ENCODE peak calls at places on chromosomes 16 and 17, in eight cellular contexts. J, V, T, N, D, L, Z and S are unnamed samples.

GRCh38 chr17:7589204-7589868 is 558 bp downstream of the SOX15 start:
- DNase-seq in J (peak), V (no peak), T (peak), N (peak), D (peak), L (no peak), Z (peak), S (no peak)

GRCh38 chr16:893360-893759 is 77.4 kb downstream of the LMF1 start:
- DNase-seq in J (no peak), V (no peak), T (peak), N (no peak), D (no peak), L (no peak), Z (no peak), S (no peak)

GRCh38 chr17:48632579-48633265 is 6.6 kb upstream of the HOXB9 start:
- DNase-seq in J (no peak), V (no peak), T (no peak), N (peak), D (no peak), L (no peak), Z (no peak), S (no peak)

GRCh38 chr17:21149626-21150025 is 22.9 kb downstream of the DHRS7B start:
- DNase-seq in J (no peak), V (no peak), T (no peak), N (no peak), D (no peak), L (no peak), Z (no peak), S (no peak)

GRCh38 chr16:24980077-24980793 is 34.9 kb downstream of the ARHGAP17 start:
- DNase-seq in J (no peak), V (no peak), T (no peak), N (no peak), D (peak), L (no peak), Z (no peak), S (no peak)

GRCh38 chr17:28421775-28422305 is 15.8 kb upstream of the SLC46A1 start:
- DNase-seq in J (no peak), V (no peak), T (no peak), N (no peak), D (no peak), L (no peak), Z (no peak), S (no peak)

GRCh38 chr16:88613-89012 is 10.6 kb downstream of the MPG start:
- DNase-seq in J (no peak), V (no peak), T (peak), N (no peak), D (no peak), L (no peak), Z (no peak), S (no peak)

GRCh38 chr16:21283521-21284289 is 5.6 kb upstream of the CRYM start:
- DNase-seq in J (peak), V (no peak), T (peak), N (no peak), D (no peak), L (no peak), Z (peak), S (no peak)

GRCh38 chr17:31596382-31597323 is 205.2 kb downstream of the RAB11FIP4 start:
- DNase-seq in J (peak), V (peak), T (no peak), N (no peak), D (peak), L (peak), Z (peak), S (peak)

GRCh38 chr17:27613425-27613824 is 17.6 kb upstream of the LGALS9 start:
- DNase-seq in J (no peak), V (no peak), T (no peak), N (no peak), D (no peak), L (no peak), Z (no peak), S (no peak)

GRCh38 chr16:30659507-30660423 is 1.5 kb downstream of the FBRS start:
- DNase-seq in J (no peak), V (no peak), T (peak), N (no peak), D (peak), L (no peak), Z (no peak), S (no peak)

GRCh38 chr16:1357906-1358566 is 6.3 kb downstream of the GNPTG start:
- DNase-seq in J (no peak), V (no peak), T (no peak), N (no peak), D (no peak), L (peak), Z (no peak), S (no peak)

GRCh38 chr16:56267888-56268287 is 76.6 kb downstream of the GNAO1 start:
- DNase-seq in J (no peak), V (no peak), T (no peak), N (no peak), D (no peak), L (no peak), Z (no peak), S (no peak)

GRCh38 chr17:13359774-13360173 is 242.0 kb downstream of the HS3ST3A1 start:
- DNase-seq in J (no peak), V (no peak), T (no peak), N (no peak), D (no peak), L (no peak), Z (peak), S (no peak)

GRCh38 chr17:1769826-1770477 is 8.1 kb downstream of the SERPINF1 start:
- DNase-seq in J (no peak), V (no peak), T (peak), N (no peak), D (no peak), L (no peak), Z (no peak), S (peak)

GRCh38 chr17:38904892-38905291 is 20.5 kb upstream of the LASP1NB start:
- DNase-seq in J (no peak), V (no peak), T (no peak), N (no peak), D (no peak), L (no peak), Z (no peak), S (no peak)

GRCh38 chr16:86740298-86740697 is 161.9 kb downstream of the FOXL1 start:
- DNase-seq in J (no peak), V (no peak), T (no peak), N (no peak), D (no peak), L (no peak), Z (no peak), S (no peak)

GRCh38 chr17:42132941-42133340 is 10.3 kb downstream of the HSPB9 start:
- DNase-seq in J (no peak), V (no peak), T (no peak), N (no peak), D (no peak), L (no peak), Z (peak), S (peak)

GRCh38 chr17:66365204-66365524 is 62.8 kb downstream of the PRKCA start:
- DNase-seq in J (no peak), V (no peak), T (no peak), N (no peak), D (no peak), L (no peak), Z (peak), S (no peak)

GRCh38 chr17:81387235-81388060 is 7.8 kb upstream of the BAHCC1 start:
- DNase-seq in J (peak), V (no peak), T (peak), N (no peak), D (peak), L (no peak), Z (peak), S (peak)

GRCh38 chr17:81385320-81386111 is 9.7 kb upstream of the BAHCC1 start:
- DNase-seq in J (no peak), V (no peak), T (peak), N (no peak), D (no peak), L (no peak), Z (no peak), S (peak)

GRCh38 chr17:81386646-81387234 is 8.5 kb upstream of the BAHCC1 start:
- DNase-seq in J (peak), V (no peak), T (peak), N (no peak), D (no peak), L (no peak), Z (no peak), S (peak)

GRCh38 chr17:81384929-81385319 is 10.3 kb upstream of the BAHCC1 start:
- DNase-seq in J (no peak), V (no peak), T (peak), N (no peak), D (no peak), L (no peak), Z (no peak), S (no peak)

DNA sequence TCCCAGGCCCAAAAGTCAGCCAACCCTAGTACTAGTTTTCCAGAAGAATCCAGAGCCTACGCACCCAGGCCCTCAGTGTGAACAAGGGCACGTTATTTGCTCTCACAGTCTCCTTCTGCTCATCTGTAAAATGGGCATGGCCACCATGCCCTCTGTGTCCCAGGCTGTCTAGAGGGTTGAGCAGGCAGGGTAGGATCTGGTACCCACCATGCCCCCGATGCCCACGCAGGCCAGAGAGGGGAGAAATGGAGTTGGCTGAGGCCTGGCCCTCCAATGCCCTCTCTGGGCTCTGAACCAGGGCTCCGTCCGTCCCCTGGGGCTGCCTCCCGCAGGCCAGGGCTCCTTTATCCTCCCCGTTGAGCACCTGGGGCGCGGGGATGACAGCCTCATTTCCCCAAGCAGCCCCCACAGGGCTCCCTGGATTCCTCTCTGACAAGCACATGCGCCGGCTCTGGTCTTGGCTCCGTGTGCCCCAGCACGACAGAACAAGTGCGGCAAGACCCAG is 9.1 kb upstream of the BAHCC1 start:
- DNase-seq in J (no peak), V (no peak), T (no peak), N (no peak), D (no peak), L (no peak), Z (no peak), S (peak)
- H3K4me3 ChIP-seq in J (peak), V (peak), T (peak), N (peak), D (no peak), L (peak), Z (peak), S (peak)

DNA sequence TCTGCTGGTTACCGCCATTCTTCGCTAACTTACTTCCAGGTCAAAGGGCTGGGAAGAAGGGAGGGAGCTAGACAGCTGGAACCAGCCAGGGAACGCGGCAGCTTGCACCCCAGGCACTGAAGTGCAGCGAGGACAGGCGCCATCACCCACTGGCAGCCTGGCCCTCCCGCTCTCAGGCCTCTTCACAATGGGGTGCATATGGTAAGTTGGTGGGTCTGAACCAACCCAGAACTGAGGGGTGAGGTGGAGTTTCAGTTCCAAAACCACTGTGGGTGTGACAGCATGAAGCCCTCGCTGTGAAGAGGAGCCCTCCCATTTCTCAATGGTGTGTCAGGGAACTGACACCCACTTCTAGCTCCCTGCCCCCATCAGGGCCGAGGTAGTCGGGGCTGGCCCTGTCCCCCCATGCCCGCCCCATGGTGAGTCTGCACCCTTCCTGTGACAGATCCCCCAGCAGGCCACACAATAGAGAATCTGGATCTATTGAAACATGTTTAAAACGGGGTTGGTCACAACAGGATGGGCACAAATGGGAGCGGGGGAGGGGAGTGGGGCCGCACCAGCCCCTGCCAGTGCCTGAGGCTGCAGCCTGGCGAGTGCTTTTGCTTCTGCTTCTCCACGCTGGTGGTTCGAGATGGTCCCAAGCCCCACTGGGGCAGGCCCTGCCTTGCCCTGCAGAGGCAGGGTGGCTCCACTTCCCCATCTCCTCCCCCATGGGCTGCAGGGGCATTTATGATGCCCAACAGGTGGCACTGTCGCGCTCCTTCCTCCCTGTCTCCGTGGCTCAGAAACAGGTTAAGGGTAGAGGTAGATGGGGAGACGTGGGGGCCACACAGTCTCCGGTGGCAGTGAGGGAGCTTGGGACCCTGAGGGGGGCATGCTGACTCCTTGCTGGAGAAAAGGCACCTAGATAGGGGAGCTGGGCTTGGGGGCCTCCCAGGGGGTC is 2.3 kb downstream of the LIMD2 start:
- DNase-seq in J (peak), V (no peak), T (peak), N (no peak), D (peak), L (peak), Z (peak), S (peak)
- H3K4me3 ChIP-seq in J (peak), V (no peak), T (no peak), N (peak), D (peak), L (no peak), Z (no peak), S (no peak)

GRCh38 chr17:32719702-32720101 is 157.2 kb downstream of the MYO1D start:
- DNase-seq in J (no peak), V (no peak), T (no peak), N (no peak), D (no peak), L (no peak), Z (no peak), S (no peak)
- H3K4me3 ChIP-seq in J (no peak), V (no peak), T (no peak), N (no peak), D (no peak), L (no peak), Z (no peak), S (no peak)

GRCh38 chr16:2471653-2472487 is 773 bp downstream of the NTN3 start:
- DNase-seq in J (no peak), V (no peak), T (peak), N (no peak), D (no peak), L (no peak), Z (no peak), S (no peak)
- H3K4me3 ChIP-seq in J (peak), V (peak), T (no peak), N (peak), D (no peak), L (no peak), Z (no peak), S (peak)

GRCh38 chr16:88979616-88980015 is 2.6 kb upstream of the CBFA2T3 start:
- DNase-seq in J (no peak), V (no peak), T (no peak), N (no peak), D (no peak), L (no peak), Z (no peak), S (no peak)

GRCh38 chr16:88978608-88979346 is 1.8 kb upstream of the CBFA2T3 start:
- DNase-seq in J (no peak), V (no peak), T (peak), N (no peak), D (peak), L (no peak), Z (no peak), S (no peak)

GRCh38 chr16:88977028-88977844 is at the start of gene CBFA2T3:
- DNase-seq in J (peak), V (no peak), T (peak), N (peak), D (peak), L (no peak), Z (peak), S (peak)

GRCh38 chr16:88976359-88977027 is 514 bp downstream of the CBFA2T3 start:
- DNase-seq in J (no peak), V (no peak), T (peak), N (no peak), D (no peak), L (no peak), Z (no peak), S (no peak)

DNA sequence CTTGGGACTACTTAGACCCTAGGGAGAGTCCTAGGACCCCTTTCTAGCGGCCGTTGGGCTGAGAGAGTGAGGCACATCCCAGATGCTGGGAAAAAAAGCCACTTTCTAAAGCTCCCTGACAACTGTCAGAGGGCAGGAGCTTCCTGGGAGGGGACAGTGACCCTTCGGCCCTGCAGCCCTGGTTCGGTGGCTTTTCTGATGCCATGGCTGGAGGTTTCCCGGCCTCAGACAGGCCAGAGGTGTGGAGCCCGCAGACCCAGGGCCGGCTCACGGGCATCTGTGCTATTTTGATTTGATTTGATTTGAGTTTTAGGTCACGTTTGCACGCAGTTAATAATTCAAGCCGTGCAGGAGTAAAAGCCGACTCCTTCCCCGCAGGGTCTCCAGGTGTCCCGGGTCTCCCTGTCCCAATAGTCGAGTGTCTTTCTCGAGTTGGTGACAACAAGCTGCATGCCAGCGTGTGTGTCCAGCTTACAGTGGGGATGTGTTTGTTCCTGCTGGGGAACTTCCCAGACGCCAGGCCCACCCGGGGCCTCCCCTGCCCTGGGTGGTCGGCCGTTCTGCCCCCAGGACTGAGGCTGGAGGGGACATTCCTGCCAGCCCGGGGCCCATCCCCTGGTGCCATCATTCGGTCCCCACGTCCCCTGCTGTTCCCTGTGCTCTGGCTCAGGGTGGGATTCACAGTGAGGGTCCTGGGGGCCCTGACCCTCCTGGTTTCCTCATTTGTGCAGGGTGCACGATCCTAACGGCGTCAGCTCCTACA is 1.0 kb upstream of the CBFA2T3 start:
- DNase-seq in J (no peak), V (no peak), T (peak), N (no peak), D (no peak), L (no peak), Z (no peak), S (no peak)
- H3K4me3 ChIP-seq in J (no peak), V (no peak), T (no peak), N (no peak), D (peak), L (no peak), Z (no peak), S (no peak)

DNA sequence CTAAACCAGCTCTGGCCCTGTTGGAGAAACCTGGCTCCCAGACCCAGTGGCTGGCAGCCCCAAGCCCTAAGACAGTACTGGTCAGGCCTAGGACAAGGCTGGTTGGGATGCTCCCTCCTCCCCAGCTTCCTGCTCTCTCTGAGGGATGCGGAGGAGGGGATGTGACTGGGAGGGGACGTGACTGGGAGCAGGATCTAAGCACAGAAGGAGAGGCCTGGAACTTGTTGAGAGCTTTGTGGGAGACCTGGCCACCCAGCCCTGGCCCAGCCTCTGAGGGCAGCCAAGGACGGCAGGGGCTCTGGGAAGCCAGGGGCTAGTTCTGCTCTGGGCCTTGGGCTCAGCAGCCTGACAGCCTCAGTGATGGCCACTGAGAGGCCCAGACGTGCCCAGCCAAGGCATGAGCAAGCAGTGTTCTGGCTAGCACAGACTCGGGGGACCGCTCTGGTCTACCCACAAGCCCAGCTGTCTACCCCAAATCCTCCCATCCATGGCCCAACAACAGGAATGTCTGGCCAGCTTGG is 22.8 kb downstream of the ATP6V0D1 start:
- DNase-seq in J (no peak), V (no peak), T (no peak), N (no peak), D (no peak), L (no peak), Z (peak), S (no peak)
- H3K4me3 ChIP-seq in J (no peak), V (no peak), T (no peak), N (no peak), D (no peak), L (no peak), Z (no peak), S (no peak)

GRCh38 chr17:699350-699749 is 15.3 kb downstream of the VPS53 start:
- DNase-seq in J (no peak), V (no peak), T (no peak), N (no peak), D (no peak), L (no peak), Z (peak), S (no peak)
- H3K4me3 ChIP-seq in J (no peak), V (no peak), T (no peak), N (no peak), D (no peak), L (no peak), Z (no peak), S (no peak)

DNA sequence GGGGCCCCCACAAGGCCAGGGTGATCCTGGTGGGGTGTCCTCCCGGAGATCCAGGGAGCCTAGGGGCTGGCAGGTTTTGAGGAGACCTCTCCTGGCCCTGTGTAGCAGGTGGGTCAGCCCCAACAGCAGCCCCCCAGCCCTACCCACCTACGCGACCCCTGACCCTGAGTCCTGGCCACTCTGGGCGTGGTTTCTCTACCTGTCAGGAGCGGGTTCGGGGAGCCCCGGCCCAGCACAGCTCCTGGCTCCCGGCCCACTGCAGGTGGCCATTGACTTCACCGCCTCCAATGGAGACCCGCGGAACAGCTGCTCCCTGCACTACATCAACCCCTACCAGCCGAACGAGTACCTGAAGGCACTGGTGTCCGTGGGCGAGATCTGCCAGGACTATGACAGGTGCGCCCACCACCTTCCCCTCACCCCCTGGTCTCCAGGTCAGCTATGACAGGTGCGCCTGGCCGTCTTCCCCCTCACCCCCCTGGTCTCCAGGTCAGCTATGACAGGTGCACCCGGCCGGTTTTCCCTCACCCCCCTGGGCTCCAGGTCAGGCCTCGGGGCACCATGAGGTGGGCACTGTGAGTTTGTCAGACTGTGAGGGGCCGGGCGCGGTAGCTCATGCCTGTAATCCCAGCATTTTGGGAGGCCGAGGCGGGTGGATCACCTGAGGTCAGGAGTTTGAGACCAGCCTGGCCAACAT is 13.0 kb downstream of the CPNE7 start:
- DNase-seq in J (no peak), V (no peak), T (no peak), N (no peak), D (no peak), L (no peak), Z (no peak), S (no peak)
- H3K4me3 ChIP-seq in J (no peak), V (no peak), T (no peak), N (no peak), D (no peak), L (no peak), Z (no peak), S (no peak)